ENCODE peak calls at places on chromosomes 16 and 17, in nine cellular contexts. C is lower lobe of right lung, M is foreskin fibroblast, E is lung, A is lower leg skin, H is fibroblast of mammary gland, R is heart right ventricle, Q is hepatocyte, S is A549. U is an unnamed sample.

GRCh38 chr17:6361733-6362132 is 73.2 kb downstream of the AIPL1 start:
- DNase-seq in C (no peak), M (no peak), E (no peak), A (no peak), H (no peak), R (no peak), Q (no peak), S (no peak), U (no peak)

GRCh38 chr17:13544292-13544691 is 57.4 kb downstream of the HS3ST3A1 start:
- DNase-seq in C (peak), M (peak), E (peak), A (peak), H (peak), R (no peak), Q (peak), S (peak), U (peak)

GRCh38 chr17:2218426-2218825 is 85.2 kb downstream of the SMG6 start:
- DNase-seq in C (no peak), M (no peak), E (no peak), A (no peak), H (no peak), R (no peak), Q (no peak), S (no peak), U (no peak)

GRCh38 chr17:67980456-67980855 is 15.8 kb downstream of the C17orf58 start:
- DNase-seq in C (no peak), M (no peak), E (no peak), A (no peak), H (no peak), R (no peak), Q (no peak), S (no peak), U (no peak)

GRCh38 chr16:54582631-54583250 is 296.2 kb upstream of the IRX3 start:
- DNase-seq in C (no peak), M (no peak), E (no peak), A (no peak), H (no peak), R (no peak), Q (no peak), S (no peak), U (no peak)

GRCh38 chr16:84458606-84459516 is 45.6 kb downstream of the MEAK7 start:
- DNase-seq in C (peak), M (no peak), E (no peak), A (no peak), H (no peak), R (no peak), Q (no peak), S (no peak), U (no peak)

GRCh38 chr17:46061435-46061834 is 62.4 kb downstream of the STH start:
- DNase-seq in C (no peak), M (no peak), E (no peak), A (no peak), H (peak), R (no peak), Q (no peak), S (peak), U (peak)

GRCh38 chr17:17018612-17019429 is 23.4 kb upstream of the MPRIP start:
- DNase-seq in C (peak), M (no peak), E (peak), A (no peak), H (no peak), R (no peak), Q (peak), S (no peak), U (no peak)

GRCh38 chr17:79294459-79295071 is 219.9 kb downstream of the ENGASE start:
- DNase-seq in C (peak), M (peak), E (peak), A (no peak), H (peak), R (peak), Q (peak), S (peak), U (peak)

GRCh38 chr17:68512967-68513474 is 791 bp downstream of the PRKAR1A start:
- DNase-seq in C (no peak), M (no peak), E (no peak), A (peak), H (peak), R (no peak), Q (peak), S (peak), U (peak)

GRCh38 chr17:17635126-17635525 is 43.6 kb upstream of the PEMT start:
- DNase-seq in C (no peak), M (no peak), E (no peak), A (no peak), H (peak), R (no peak), Q (no peak), S (no peak), U (no peak)

GRCh38 chr17:6105608-6106007 is 35.4 kb downstream of the WSCD1 start:
- DNase-seq in C (no peak), M (no peak), E (no peak), A (no peak), H (no peak), R (no peak), Q (no peak), S (no peak), U (no peak)

GRCh38 chr17:27832851-27833250 is 32.5 kb upstream of the NOS2 start:
- DNase-seq in C (no peak), M (no peak), E (no peak), A (no peak), H (no peak), R (no peak), Q (no peak), S (no peak), U (no peak)

DNA sequence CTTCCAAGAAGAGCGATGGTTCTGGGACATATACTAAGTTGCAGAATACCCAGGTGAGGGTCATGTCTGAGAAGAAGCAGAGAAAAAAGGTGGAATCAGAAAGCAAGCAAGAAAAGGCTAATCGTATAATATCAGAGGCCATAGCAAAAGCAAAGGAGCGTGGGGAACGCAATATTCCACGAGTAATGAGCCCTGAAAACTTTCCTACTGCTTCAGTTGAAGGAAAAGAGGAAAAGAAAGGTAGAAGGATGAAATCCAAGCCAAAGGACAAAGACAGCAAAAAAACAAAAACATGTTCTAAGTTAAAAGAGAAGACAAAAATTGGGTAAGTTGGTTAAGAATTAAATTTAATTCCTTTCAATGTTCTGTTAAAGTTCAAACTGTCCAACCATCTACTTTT is 154.7 kb downstream of the CHD9 start:
- DNase-seq in C (no peak), M (no peak), E (no peak), A (no peak), H (no peak), R (no peak), Q (no peak), S (no peak), U (no peak)
- H3K4me3 ChIP-seq in C (peak), M (peak), E (no peak), A (no peak), H (peak), R (peak), Q (peak), S (peak), U (peak)

DNA sequence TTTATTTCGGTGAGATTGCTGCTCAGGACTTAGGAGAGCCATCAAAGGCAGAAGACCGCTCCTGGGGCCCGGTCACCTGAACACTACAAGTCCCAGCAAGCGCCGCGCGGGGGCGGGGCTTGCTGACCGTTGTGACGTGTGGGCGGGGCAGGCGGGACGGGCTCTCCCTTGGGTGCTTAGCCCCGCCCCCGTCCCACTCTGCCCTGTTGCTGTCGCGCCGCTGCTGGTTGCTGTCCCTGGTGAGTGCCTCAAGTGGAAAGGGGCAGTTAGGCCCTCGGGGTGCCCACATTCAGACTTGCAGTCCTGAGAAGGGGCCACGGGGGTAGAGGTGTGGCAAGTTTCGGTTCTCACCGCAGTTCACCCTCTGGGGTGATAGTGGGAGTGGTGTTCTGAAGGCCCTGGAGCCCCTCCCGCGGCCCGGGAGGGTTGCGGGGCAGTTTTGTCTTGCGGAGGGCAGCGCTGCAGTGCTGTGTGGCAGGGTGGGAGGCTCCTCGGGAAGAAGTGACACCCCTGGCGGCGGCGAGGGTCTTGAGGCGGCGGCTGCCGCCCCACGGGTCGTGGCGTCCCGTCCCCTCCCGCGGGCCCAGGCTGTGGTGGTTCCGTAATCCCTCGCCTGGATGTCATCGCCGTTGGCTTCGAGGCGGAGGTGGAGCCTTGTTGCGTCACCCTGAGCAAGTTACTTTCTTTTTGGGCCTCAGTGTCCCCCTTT is at the start of gene CALCOCO2:
- DNase-seq in C (peak), M (peak), E (peak), A (peak), H (peak), R (peak), Q (peak), S (peak), U (peak)
- TF ChIP-seq CTCF in C (peak), M (no peak), E (no peak), A (no peak), H (no peak), R (no peak), Q (no peak), S (no peak), U (no peak)

GRCh38 chr16:4301177-4301576 is 14.7 kb upstream of the GLIS2 start:
- DNase-seq in C (no peak), M (no peak), E (no peak), A (no peak), H (no peak), R (no peak), Q (no peak), S (no peak), U (no peak)

GRCh38 chr16:4301968-4302367 is 13.9 kb upstream of the GLIS2 start:
- DNase-seq in C (no peak), M (no peak), E (no peak), A (no peak), H (no peak), R (no peak), Q (no peak), S (no peak), U (no peak)

GRCh38 chr16:4293822-4294457 is 21.1 kb upstream of the TFAP4 start:
- DNase-seq in C (peak), M (peak), E (peak), A (no peak), H (peak), R (peak), Q (peak), S (peak), U (peak)

GRCh38 chr16:4297480-4297879 is 18.4 kb upstream of the GLIS2 start:
- DNase-seq in C (no peak), M (no peak), E (no peak), A (no peak), H (no peak), R (no peak), Q (no peak), S (no peak), U (no peak)

DNA sequence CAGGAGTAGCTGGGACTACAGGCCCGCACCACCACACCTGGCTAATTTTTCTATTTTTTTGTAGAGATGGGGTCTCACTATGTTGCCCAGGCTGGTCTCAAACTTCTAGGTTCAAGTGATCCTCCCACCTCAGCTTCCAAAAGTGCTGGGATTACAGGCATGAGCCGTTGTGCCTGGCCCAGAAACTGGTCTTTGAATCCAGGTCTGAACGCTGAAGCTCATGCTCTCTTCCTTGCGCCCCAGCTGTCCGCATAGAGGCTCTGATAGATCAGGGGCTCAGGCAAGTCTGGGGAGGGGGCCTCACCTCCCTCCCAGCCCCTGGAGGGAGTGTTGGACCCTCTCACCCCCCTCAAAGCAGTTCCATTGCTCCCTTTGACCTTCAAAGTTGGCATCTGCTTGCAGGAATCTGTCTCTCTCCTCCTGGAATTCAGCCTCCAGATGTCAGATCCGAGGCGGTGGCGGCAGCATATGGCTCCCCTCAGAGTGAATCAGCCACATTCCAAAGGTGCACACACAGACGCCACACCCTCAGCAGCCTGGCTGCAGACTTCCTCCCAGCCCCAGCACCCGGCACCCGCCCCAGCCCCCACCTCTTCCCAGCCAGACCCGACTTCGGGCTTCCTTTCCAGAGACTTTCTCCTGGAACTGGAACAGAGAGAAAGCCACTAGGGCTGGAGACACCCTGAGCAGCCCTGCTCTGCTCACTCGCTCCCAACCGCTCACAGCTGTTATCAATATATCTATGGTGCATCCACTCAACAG is 16.9 kb upstream of the GLIS2 start:
- DNase-seq in C (peak), M (peak), E (peak), A (peak), H (peak), R (peak), Q (peak), S (peak), U (peak)
- H3K4me3 ChIP-seq in C (peak), M (no peak), E (no peak), A (no peak), H (peak), R (no peak), Q (no peak), S (peak), U (peak)

GRCh38 chr17:76584427-76585047 is 1.1 kb downstream of the ST6GALNAC2 start:
- DNase-seq in C (no peak), M (no peak), E (no peak), A (no peak), H (no peak), R (no peak), Q (peak), S (no peak), U (no peak)

GRCh38 chr17:76585048-76585648 is 512 bp downstream of the ST6GALNAC2 start:
- DNase-seq in C (peak), M (no peak), E (no peak), A (no peak), H (no peak), R (peak), Q (no peak), S (no peak), U (no peak)

GRCh38 chr17:76586741-76587487 is 1.3 kb upstream of the ST6GALNAC2 start:
- DNase-seq in C (no peak), M (no peak), E (no peak), A (peak), H (no peak), R (no peak), Q (no peak), S (no peak), U (no peak)

GRCh38 chr17:76588182-76588581 is 2.5 kb upstream of the ST6GALNAC2 start:
- DNase-seq in C (no peak), M (no peak), E (no peak), A (no peak), H (no peak), R (no peak), Q (no peak), S (no peak), U (no peak)

DNA sequence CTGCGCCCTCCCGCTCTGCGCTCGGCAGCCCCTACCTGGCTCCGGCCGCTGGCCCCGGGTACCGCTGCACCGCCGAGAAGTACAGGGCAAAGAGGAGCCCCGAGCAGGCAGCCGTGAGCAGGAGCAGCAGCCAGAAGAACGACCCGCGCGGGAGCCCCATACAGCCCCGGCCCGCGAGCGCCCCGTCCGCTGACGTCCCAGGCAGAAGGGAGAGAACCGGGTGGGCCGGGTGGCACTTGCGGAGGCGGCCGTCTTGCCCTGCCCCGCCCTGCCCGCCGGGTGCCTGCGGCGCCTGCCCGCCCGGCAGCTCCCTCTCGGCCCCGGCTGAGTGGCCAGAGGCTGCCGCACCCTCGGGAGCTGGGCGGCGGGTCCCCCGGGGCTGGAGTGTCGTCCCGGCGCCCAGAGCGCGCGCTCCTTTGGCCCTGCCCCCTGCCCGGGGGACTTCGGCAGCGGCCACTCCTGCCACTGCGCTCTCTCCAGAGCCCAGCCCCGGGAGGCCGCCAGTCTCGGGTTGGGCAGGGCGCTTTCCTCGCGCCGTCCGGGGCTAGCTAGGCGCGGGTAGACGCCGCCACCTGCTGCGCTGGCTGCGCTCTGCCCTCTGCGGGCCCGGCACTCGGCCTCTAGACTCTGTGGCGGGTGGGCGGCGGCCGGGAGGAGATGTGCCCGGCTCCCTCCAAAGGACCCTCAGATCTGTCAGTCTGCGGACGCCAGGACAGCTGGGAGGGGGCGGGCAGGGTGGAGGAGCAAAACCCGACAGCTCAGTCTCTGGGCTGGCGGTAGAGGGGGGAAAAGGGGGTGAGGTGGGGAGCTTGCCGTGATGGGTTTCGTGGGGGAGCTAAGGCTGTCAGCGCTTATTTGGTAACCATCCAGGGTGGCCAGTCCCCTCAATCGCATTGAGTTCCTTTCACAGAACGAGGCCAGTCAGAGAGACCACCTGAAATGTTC is at the start of gene ST6GALNAC2:
- DNase-seq in C (peak), M (no peak), E (peak), A (no peak), H (no peak), R (peak), Q (peak), S (peak), U (no peak)
- TF ChIP-seq CTCF in C (peak), M (no peak), E (peak), A (no peak), H (no peak), R (peak), Q (peak), S (peak), U (peak)

GRCh38 chr16:3141781-3142311 is 7.0 kb downstream of the ZNF213 start:
- DNase-seq in C (peak), M (no peak), E (no peak), A (no peak), H (no peak), R (no peak), Q (no peak), S (no peak), U (no peak)

GRCh38 chr16:3143598-3144330 is 8.9 kb downstream of the ZNF213 start:
- DNase-seq in C (peak), M (no peak), E (no peak), A (no peak), H (no peak), R (peak), Q (peak), S (no peak), U (no peak)

GRCh38 chr16:3142770-3143169 is 7.9 kb downstream of the ZNF213 start:
- DNase-seq in C (peak), M (no peak), E (no peak), A (no peak), H (no peak), R (no peak), Q (no peak), S (no peak), U (no peak)

GRCh38 chr16:3143189-3143588 is 8.4 kb downstream of the ZNF213 start:
- DNase-seq in C (peak), M (no peak), E (no peak), A (no peak), H (no peak), R (no peak), Q (no peak), S (no peak), U (no peak)

GRCh38 chr16:3142327-3142726 is 7.5 kb downstream of the ZNF213 start:
- DNase-seq in C (peak), M (no peak), E (no peak), A (no peak), H (no peak), R (no peak), Q (no peak), S (no peak), U (no peak)
- H3K4me3 ChIP-seq in C (no peak), M (no peak), E (no peak), A (no peak), H (no peak), R (no peak), Q (no peak), S (no peak), U (no peak)

DNA sequence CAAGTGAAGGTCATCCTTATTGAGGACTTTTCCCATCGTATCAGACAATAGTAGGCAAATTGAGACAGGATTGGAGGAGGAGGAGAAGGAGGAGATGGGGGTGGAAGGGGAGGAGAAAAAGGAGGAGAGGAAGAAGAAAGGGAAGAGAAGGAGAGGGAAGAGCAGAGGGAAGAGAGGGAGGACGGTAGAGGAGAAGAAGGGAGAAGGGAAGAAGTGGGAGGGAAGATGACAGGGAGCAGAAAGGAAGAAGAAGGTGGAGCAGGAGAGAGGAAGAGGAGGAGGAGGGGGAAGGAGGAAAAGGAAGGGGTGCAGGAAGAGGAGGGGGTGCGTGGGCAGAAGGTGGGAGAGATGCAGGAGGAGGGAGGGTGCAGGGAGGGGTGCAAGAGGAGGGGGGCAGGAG is 26.0 kb downstream of the ABCC6 start:
- DNase-seq in C (no peak), M (no peak), E (no peak), A (no peak), H (no peak), R (no peak), Q (no peak), S (no peak), U (no peak)
- TF ChIP-seq CTCF in C (no peak), M (no peak), E (no peak), A (no peak), H (no peak), R (no peak), Q (no peak), S (no peak), U (no peak)